ENCODE peak calls at places on chromosomes 3 and 15, in six cellular contexts. D, E, Q, S, I and R are unnamed samples.

GRCh38 chr15:94177112-94177511 is 54.2 kb upstream of the MCTP2 start:
- DNase-seq in D (no peak), E (no peak), Q (no peak), S (no peak), I (no peak), R (no peak)

GRCh38 chr3:150599611-150600297 is 3.4 kb upstream of the SELENOT start:
- DNase-seq in D (no peak), E (no peak), Q (no peak), S (no peak), I (no peak), R (no peak)

GRCh38 chr3:14915636-14916222 is 31.7 kb upstream of the NR2C2 start:
- DNase-seq in D (no peak), E (no peak), Q (no peak), S (no peak), I (no peak), R (no peak)

GRCh38 chr3:39268554-39268910 is 11.3 kb downstream of the CX3CR1 start:
- DNase-seq in D (no peak), E (no peak), Q (no peak), S (no peak), I (no peak), R (no peak)

GRCh38 chr3:10344147-10344943 is 23.4 kb upstream of the SEC13 start:
- DNase-seq in D (peak), E (peak), Q (no peak), S (peak), I (peak), R (peak)

GRCh38 chr3:127108796-127109195 is 84.1 kb upstream of the PRR23E start:
- DNase-seq in D (no peak), E (no peak), Q (peak), S (no peak), I (no peak), R (no peak)

GRCh38 chr3:141625506-141625905 is 112.6 kb upstream of the RNF7 start:
- DNase-seq in D (no peak), E (no peak), Q (no peak), S (no peak), I (no peak), R (no peak)

GRCh38 chr3:171446801-171447578 is 13.2 kb downstream of the TNIK start:
- DNase-seq in D (no peak), E (no peak), Q (no peak), S (no peak), I (no peak), R (no peak)

GRCh38 chr3:99388736-99389135 is 249.7 kb upstream of the COL8A1 start:
- DNase-seq in D (no peak), E (no peak), Q (no peak), S (no peak), I (no peak), R (no peak)

GRCh38 chr15:90131848-90132247 is 29.6 kb upstream of the IDH2 start:
- DNase-seq in D (no peak), E (no peak), Q (no peak), S (no peak), I (no peak), R (no peak)

GRCh38 chr15:79431636-79432344 is at the start of gene MINAR1:
- DNase-seq in D (no peak), E (no peak), Q (no peak), S (peak), I (no peak), R (no peak)

GRCh38 chr3:97778152-97778551 is 13.6 kb downstream of the ARL6 start:
- DNase-seq in D (no peak), E (no peak), Q (no peak), S (no peak), I (no peak), R (no peak)

GRCh38 chr3:42182555-42182954 is 83.4 kb downstream of the CCK start:
- DNase-seq in D (no peak), E (no peak), Q (no peak), S (no peak), I (no peak), R (no peak)

GRCh38 chr3:99997293-99997692 is 117.0 kb downstream of the FILIP1L start:
- DNase-seq in D (no peak), E (no peak), Q (no peak), S (no peak), I (no peak), R (no peak)

GRCh38 chr3:134535186-134535974 is 49.5 kb downstream of the CEP63 start:
- DNase-seq in D (no peak), E (no peak), Q (no peak), S (no peak), I (no peak), R (peak)

GRCh38 chr3:46930176-46930944 is 46.2 kb downstream of the CCDC12 start:
- DNase-seq in D (no peak), E (no peak), Q (peak), S (peak), I (no peak), R (peak)

GRCh38 chr15:92143765-92144164 is 249.9 kb upstream of the ST8SIA2 start:
- DNase-seq in D (no peak), E (no peak), Q (no peak), S (no peak), I (no peak), R (no peak)

GRCh38 chr3:43079536-43080332 is 26.1 kb downstream of the POMGNT2 start:
- DNase-seq in D (no peak), E (no peak), Q (no peak), S (no peak), I (no peak), R (no peak)

GRCh38 chr3:65685621-65686020 is 353.1 kb downstream of the MAGI1 start:
- DNase-seq in D (peak), E (peak), Q (no peak), S (no peak), I (no peak), R (peak)

GRCh38 chr15:75947117-75947516 is 43.4 kb downstream of the FBXO22 start:
- DNase-seq in D (no peak), E (no peak), Q (no peak), S (no peak), I (no peak), R (no peak)

GRCh38 chr15:69725210-69725609 is 272.6 kb downstream of the RPLP1 start:
- DNase-seq in D (no peak), E (no peak), Q (no peak), S (no peak), I (no peak), R (no peak)

GRCh38 chr15:47663106-47663505 is 54.2 kb upstream of the SEMA6D start:
- DNase-seq in D (no peak), E (no peak), Q (no peak), S (no peak), I (no peak), R (no peak)

GRCh38 chr15:31155136-31155535 is 53.6 kb upstream of the TRPM1 start:
- DNase-seq in D (no peak), E (no peak), Q (no peak), S (no peak), I (no peak), R (no peak)

GRCh38 chr3:110562621-110563020 is 509.0 kb upstream of the NECTIN3 start:
- DNase-seq in D (no peak), E (no peak), Q (no peak), S (no peak), I (no peak), R (no peak)

GRCh38 chr15:73284073-73284472 is 84.7 kb downstream of the HCN4 start:
- DNase-seq in D (no peak), E (no peak), Q (no peak), S (no peak), I (no peak), R (no peak)

GRCh38 chr15:47384316-47384715 is 333.0 kb upstream of the SEMA6D start:
- DNase-seq in D (no peak), E (peak), Q (no peak), S (peak), I (no peak), R (no peak)

GRCh38 chr15:78225783-78226541 is 8.4 kb downstream of the ACSBG1 start:
- DNase-seq in D (no peak), E (no peak), Q (no peak), S (no peak), I (no peak), R (no peak)

GRCh38 chr3:179035232-179035631 is 36.4 kb downstream of the ZMAT3 start:
- DNase-seq in D (no peak), E (no peak), Q (no peak), S (no peak), I (no peak), R (no peak)

GRCh38 chr3:134232146-134232545 is 18.5 kb downstream of the RYK start:
- DNase-seq in D (no peak), E (no peak), Q (no peak), S (no peak), I (no peak), R (no peak)